ENCODE peak calls at places on chromosome 10, in eight cellular contexts. One of them, this sample, is unnamed.

GRCh38 chr10:21953585-21954057 is 49.9 kb downstream of the DNAJC1 start:
- DNase-seq in fibroblast of lung: peak; percentile 61
- DNase-seq in Peyer's patch: no peak
- DNase-seq in HepG2: peak; percentile 36
- DNase-seq in suprapubic skin: no peak
- DNase-seq in stomach: no peak
- DNase-seq in cardiac muscle cell: peak; percentile 35
- DNase-seq in adrenal gland: no peak
- DNase-seq in this sample: peak; percentile 53

GRCh38 chr10:103765981-103766380 is 89.4 kb downstream of the SH3PXD2A start:
- DNase-seq in fibroblast of lung: peak; percentile 28
- DNase-seq in Peyer's patch: no peak
- DNase-seq in HepG2: no peak
- DNase-seq in suprapubic skin: no peak
- DNase-seq in stomach: peak; percentile 75
- DNase-seq in cardiac muscle cell: no peak
- DNase-seq in adrenal gland: no peak
- DNase-seq in this sample: no peak

GRCh38 chr10:74238031-74238431 is 87.0 kb downstream of the ADK start:
- DNase-seq in fibroblast of lung: peak; percentile 91
- DNase-seq in Peyer's patch: no peak
- DNase-seq in HepG2: no peak
- DNase-seq in suprapubic skin: no peak
- DNase-seq in stomach: peak; percentile 45
- DNase-seq in cardiac muscle cell: no peak
- DNase-seq in adrenal gland: no peak
- DNase-seq in this sample: peak; percentile 70

GRCh38 chr10:94307046-94307615 is 55.6 kb downstream of the NOC3L start:
- DNase-seq in fibroblast of lung: peak; percentile 39
- DNase-seq in Peyer's patch: no peak
- DNase-seq in HepG2: no peak
- DNase-seq in suprapubic skin: no peak
- DNase-seq in stomach: no peak
- DNase-seq in cardiac muscle cell: no peak
- DNase-seq in adrenal gland: no peak
- DNase-seq in this sample: peak; percentile 11

GRCh38 chr10:117762819-117763172 is 220.2 kb downstream of the EMX2 start:
- DNase-seq in fibroblast of lung: no peak
- DNase-seq in Peyer's patch: no peak
- DNase-seq in HepG2: no peak
- DNase-seq in suprapubic skin: no peak
- DNase-seq in stomach: no peak
- DNase-seq in cardiac muscle cell: no peak
- DNase-seq in adrenal gland: peak; percentile 17
- DNase-seq in this sample: no peak

GRCh38 chr10:43395571-43396060 is 13.4 kb downstream of the HNRNPF start:
- DNase-seq in fibroblast of lung: peak; percentile 26
- DNase-seq in Peyer's patch: peak; percentile 74
- DNase-seq in HepG2: no peak
- DNase-seq in suprapubic skin: peak; percentile 77
- DNase-seq in stomach: no peak
- DNase-seq in cardiac muscle cell: no peak
- DNase-seq in adrenal gland: no peak
- DNase-seq in this sample: peak; percentile 16

GRCh38 chr10:3237055-3237454 is 64.5 kb upstream of the PITRM1 start:
- DNase-seq in fibroblast of lung: no peak
- DNase-seq in Peyer's patch: no peak
- DNase-seq in HepG2: no peak
- DNase-seq in suprapubic skin: no peak
- DNase-seq in stomach: no peak
- DNase-seq in cardiac muscle cell: no peak
- DNase-seq in adrenal gland: no peak
- DNase-seq in this sample: no peak

GRCh38 chr10:91953600-91954140 is 30.1 kb downstream of the BTAF1 start:
- DNase-seq in fibroblast of lung: no peak
- DNase-seq in Peyer's patch: no peak
- DNase-seq in HepG2: peak; percentile 1
- DNase-seq in suprapubic skin: no peak
- DNase-seq in stomach: no peak
- DNase-seq in cardiac muscle cell: no peak
- DNase-seq in adrenal gland: no peak
- DNase-seq in this sample: no peak

GRCh38 chr10:104202231-104202630 is 29.9 kb downstream of the CFAP43 start:
- DNase-seq in fibroblast of lung: no peak
- DNase-seq in Peyer's patch: no peak
- DNase-seq in HepG2: no peak
- DNase-seq in suprapubic skin: no peak
- DNase-seq in stomach: no peak
- DNase-seq in cardiac muscle cell: no peak
- DNase-seq in adrenal gland: no peak
- DNase-seq in this sample: no peak

GRCh38 chr10:27661511-27662286 is 83.9 kb downstream of the MKX start:
- DNase-seq in fibroblast of lung: peak; percentile 67
- DNase-seq in Peyer's patch: no peak
- DNase-seq in HepG2: no peak
- DNase-seq in suprapubic skin: no peak
- DNase-seq in stomach: no peak
- DNase-seq in cardiac muscle cell: no peak
- DNase-seq in adrenal gland: no peak
- DNase-seq in this sample: no peak

GRCh38 chr10:61763778-61764177 is 101.0 kb downstream of the CABCOCO1 start:
- DNase-seq in fibroblast of lung: no peak
- DNase-seq in Peyer's patch: no peak
- DNase-seq in HepG2: no peak
- DNase-seq in suprapubic skin: no peak
- DNase-seq in stomach: no peak
- DNase-seq in cardiac muscle cell: peak; percentile 10
- DNase-seq in adrenal gland: no peak
- DNase-seq in this sample: no peak

GRCh38 chr10:109428775-109429480 is 494.4 kb downstream of the XPNPEP1 start:
- DNase-seq in fibroblast of lung: peak; percentile 20
- DNase-seq in Peyer's patch: no peak
- DNase-seq in HepG2: no peak
- DNase-seq in suprapubic skin: no peak
- DNase-seq in stomach: no peak
- DNase-seq in cardiac muscle cell: no peak
- DNase-seq in adrenal gland: no peak
- DNase-seq in this sample: no peak

GRCh38 chr10:86371691-86372090 is 5.1 kb upstream of the GRID1 start:
- DNase-seq in fibroblast of lung: no peak
- DNase-seq in Peyer's patch: no peak
- DNase-seq in HepG2: no peak
- DNase-seq in suprapubic skin: no peak
- DNase-seq in stomach: peak; percentile 22
- DNase-seq in cardiac muscle cell: no peak
- DNase-seq in adrenal gland: peak; percentile 2
- DNase-seq in this sample: no peak

GRCh38 chr10:49080071-49080470 is 35.3 kb downstream of the VSTM4 start:
- DNase-seq in fibroblast of lung: peak; percentile 51
- DNase-seq in Peyer's patch: no peak
- DNase-seq in HepG2: no peak
- DNase-seq in suprapubic skin: no peak
- DNase-seq in stomach: no peak
- DNase-seq in cardiac muscle cell: no peak
- DNase-seq in adrenal gland: peak; percentile 51
- DNase-seq in this sample: peak; percentile 3

GRCh38 chr10:122279725-122280141 is 8.6 kb downstream of the BTBD16 start:
- DNase-seq in fibroblast of lung: peak; percentile 21
- DNase-seq in Peyer's patch: no peak
- DNase-seq in HepG2: peak; percentile 54
- DNase-seq in suprapubic skin: no peak
- DNase-seq in stomach: peak; percentile 34
- DNase-seq in cardiac muscle cell: peak; percentile 63
- DNase-seq in adrenal gland: no peak
- DNase-seq in this sample: peak; percentile 54

GRCh38 chr10:16049050-16049449 is 188.7 kb upstream of the MINDY3 start:
- DNase-seq in fibroblast of lung: no peak
- DNase-seq in Peyer's patch: no peak
- DNase-seq in HepG2: no peak
- DNase-seq in suprapubic skin: no peak
- DNase-seq in stomach: no peak
- DNase-seq in cardiac muscle cell: no peak
- DNase-seq in adrenal gland: no peak
- DNase-seq in this sample: no peak

GRCh38 chr10:22429981-22430421 is 84.7 kb downstream of the SPAG6 start:
- DNase-seq in fibroblast of lung: no peak
- DNase-seq in Peyer's patch: no peak
- DNase-seq in HepG2: no peak
- DNase-seq in suprapubic skin: no peak
- DNase-seq in stomach: no peak
- DNase-seq in cardiac muscle cell: no peak
- DNase-seq in adrenal gland: no peak
- DNase-seq in this sample: no peak

GRCh38 chr10:47358457-47358856 is 10.3 kb downstream of the RBP3 start:
- DNase-seq in fibroblast of lung: no peak
- DNase-seq in Peyer's patch: peak; percentile 34
- DNase-seq in HepG2: no peak
- DNase-seq in suprapubic skin: peak; percentile 19
- DNase-seq in stomach: no peak
- DNase-seq in cardiac muscle cell: no peak
- DNase-seq in adrenal gland: no peak
- DNase-seq in this sample: no peak

DNA sequence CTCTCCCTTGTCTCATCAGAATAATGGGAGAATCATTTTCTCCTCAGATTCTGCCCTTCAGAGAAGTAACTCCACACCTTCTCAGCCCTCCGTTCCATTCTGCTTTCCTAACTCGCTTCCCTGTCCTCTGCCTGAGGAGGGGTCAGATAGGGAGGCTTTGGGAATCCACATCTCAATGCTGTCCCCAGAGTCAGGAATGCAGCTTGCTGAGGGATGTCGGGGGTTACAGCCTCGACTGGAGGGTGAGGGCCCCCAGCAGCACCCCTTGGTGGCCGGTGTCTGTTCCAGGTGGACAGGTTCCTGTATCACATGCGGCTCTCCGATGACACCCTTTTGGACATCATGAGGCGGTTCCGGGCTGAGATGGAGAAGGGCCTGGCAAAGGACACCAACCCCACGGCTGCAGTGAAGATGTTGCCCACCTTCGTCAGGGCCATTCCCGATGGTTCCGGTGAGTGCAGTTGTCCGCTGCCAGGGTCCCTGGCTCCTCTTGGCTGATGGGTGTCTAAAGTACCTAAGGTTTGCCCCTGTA is 6.9 kb downstream of the HKDC1 start:
- DNase-seq in fibroblast of lung: no peak
- DNase-seq in Peyer's patch: no peak
- DNase-seq in HepG2: no peak
- DNase-seq in suprapubic skin: no peak
- DNase-seq in stomach: no peak
- DNase-seq in cardiac muscle cell: no peak
- DNase-seq in adrenal gland: no peak
- DNase-seq in this sample: no peak
- TF ChIP-seq CTCF in fibroblast of lung: no peak
- TF ChIP-seq CTCF in Peyer's patch: no peak
- TF ChIP-seq CTCF in HepG2: no peak
- TF ChIP-seq CTCF in suprapubic skin: no peak
- TF ChIP-seq CTCF in stomach: no peak
- TF ChIP-seq CTCF in cardiac muscle cell: no peak
- TF ChIP-seq CTCF in adrenal gland: no peak
- TF ChIP-seq CTCF in this sample: no peak

GRCh38 chr10:60572511-60573194 is 183.0 kb upstream of the ANK3 start:
- DNase-seq in fibroblast of lung: peak; percentile 85
- DNase-seq in Peyer's patch: no peak
- DNase-seq in HepG2: peak; percentile 12
- DNase-seq in suprapubic skin: no peak
- DNase-seq in stomach: peak; percentile 44
- DNase-seq in cardiac muscle cell: peak; percentile 85
- DNase-seq in adrenal gland: no peak
- DNase-seq in this sample: peak; percentile 47
- H3K27ac ChIP-seq in fibroblast of lung: no peak overlapping the region
- H3K27ac ChIP-seq in Peyer's patch: no peak overlapping the region
- H3K27ac ChIP-seq in HepG2: no peak overlapping the region
- H3K27ac ChIP-seq in suprapubic skin: no peak overlapping the region
- H3K27ac ChIP-seq in stomach: no peak overlapping the region
- H3K27ac ChIP-seq in cardiac muscle cell: peak overlapping the region; percentile 86
- H3K27ac ChIP-seq in adrenal gland: no peak overlapping the region
- H3K27ac ChIP-seq in this sample: no peak overlapping the region

DNA sequence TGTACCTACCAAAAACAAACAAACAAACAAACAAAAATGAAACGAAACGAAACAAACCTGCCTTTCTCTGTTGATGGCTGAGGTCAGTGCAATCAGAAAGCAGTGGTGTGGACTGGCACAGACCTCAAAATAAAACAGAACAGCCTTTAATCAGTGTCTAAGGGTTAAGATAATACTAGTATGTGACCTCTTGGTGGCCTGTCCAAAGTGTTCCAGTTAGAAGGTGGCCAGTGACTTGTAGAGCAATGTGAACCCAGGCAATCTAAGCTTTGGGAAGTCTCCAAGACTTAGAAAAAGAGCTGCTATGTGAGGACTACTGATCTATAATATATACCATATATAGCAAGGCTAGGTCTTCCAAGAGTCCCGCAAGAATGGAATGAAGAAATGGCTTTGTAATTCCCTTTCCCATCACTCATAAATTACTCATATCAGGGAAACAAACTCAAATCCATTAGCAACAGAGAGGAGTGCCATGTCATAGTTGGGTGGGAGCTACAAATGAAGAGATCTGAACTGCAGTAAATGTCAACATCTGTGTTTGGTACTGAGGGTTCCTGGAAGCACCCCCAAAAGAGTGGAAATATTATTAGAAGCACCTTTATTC is 28.1 kb downstream of the ABLIM1 start:
- DNase-seq in fibroblast of lung: peak; percentile 38
- DNase-seq in Peyer's patch: no peak
- DNase-seq in HepG2: no peak
- DNase-seq in suprapubic skin: no peak
- DNase-seq in stomach: no peak
- DNase-seq in cardiac muscle cell: peak; percentile 36
- DNase-seq in adrenal gland: no peak
- DNase-seq in this sample: no peak
- H3K4me1 ChIP-seq in fibroblast of lung: peaks cover 18% of the 10 kb centered on the region
- H3K4me1 ChIP-seq in Peyer's patch: no peaks in the 10 kb centered on the region
- H3K4me1 ChIP-seq in HepG2: peaks cover 58% of the 10 kb centered on the region
- H3K4me1 ChIP-seq in suprapubic skin: peaks cover 49% of the 10 kb centered on the region
- H3K4me1 ChIP-seq in stomach: peaks cover 33% of the 10 kb centered on the region
- H3K4me1 ChIP-seq in cardiac muscle cell: peaks cover 71% of the 10 kb centered on the region
- H3K4me1 ChIP-seq in adrenal gland: peaks cover 63% of the 10 kb centered on the region
- H3K4me1 ChIP-seq in this sample: peaks cover 44% of the 10 kb centered on the region

GRCh38 chr10:11163990-11164805 is 146.5 kb downstream of the CELF2 start:
- DNase-seq in fibroblast of lung: no peak
- DNase-seq in Peyer's patch: no peak
- DNase-seq in HepG2: no peak
- DNase-seq in suprapubic skin: no peak
- DNase-seq in stomach: no peak
- DNase-seq in cardiac muscle cell: no peak
- DNase-seq in adrenal gland: no peak
- DNase-seq in this sample: no peak

GRCh38 chr10:11164806-11165590 is 147.3 kb downstream of the CELF2 start:
- DNase-seq in fibroblast of lung: peak; percentile 91
- DNase-seq in Peyer's patch: peak; percentile 71
- DNase-seq in HepG2: no peak
- DNase-seq in suprapubic skin: peak; percentile 80
- DNase-seq in stomach: peak; percentile 52
- DNase-seq in cardiac muscle cell: peak; percentile 82
- DNase-seq in adrenal gland: peak; percentile 36
- DNase-seq in this sample: peak; percentile 47

GRCh38 chr10:11161910-11162309 is 144.2 kb downstream of the CELF2 start:
- DNase-seq in fibroblast of lung: no peak
- DNase-seq in Peyer's patch: no peak
- DNase-seq in HepG2: no peak
- DNase-seq in suprapubic skin: no peak
- DNase-seq in stomach: no peak
- DNase-seq in cardiac muscle cell: no peak
- DNase-seq in adrenal gland: no peak
- DNase-seq in this sample: no peak

GRCh38 chr10:11160982-11161554 is 143.4 kb downstream of the CELF2 start:
- DNase-seq in fibroblast of lung: no peak
- DNase-seq in Peyer's patch: no peak
- DNase-seq in HepG2: no peak
- DNase-seq in suprapubic skin: no peak
- DNase-seq in stomach: peak; percentile 35
- DNase-seq in cardiac muscle cell: no peak
- DNase-seq in adrenal gland: peak; percentile 38
- DNase-seq in this sample: no peak

GRCh38 chr10:11162828-11163599 is 145.3 kb downstream of the CELF2 start:
- DNase-seq in fibroblast of lung: no peak
- DNase-seq in Peyer's patch: no peak
- DNase-seq in HepG2: no peak
- DNase-seq in suprapubic skin: peak; percentile 79
- DNase-seq in stomach: peak; percentile 55
- DNase-seq in cardiac muscle cell: peak; percentile 69
- DNase-seq in adrenal gland: peak; percentile 65
- DNase-seq in this sample: no peak
- TF ChIP-seq CTCF in fibroblast of lung: no peak
- TF ChIP-seq CTCF in Peyer's patch: peak; percentile 14
- TF ChIP-seq CTCF in HepG2: no peak
- TF ChIP-seq CTCF in suprapubic skin: no peak
- TF ChIP-seq CTCF in stomach: no peak
- TF ChIP-seq CTCF in cardiac muscle cell: no peak
- TF ChIP-seq CTCF in adrenal gland: no peak
- TF ChIP-seq CTCF in this sample: no peak